ENCODE peak calls at places on chromosomes 7 and 10, in eight cellular contexts. F is cardiac muscle cell; M is fibroblast of pulmonary artery; X is brain microvascular endothelial cell; W is epithelial cell of esophagus; R is mesenchymal stem cell; U is CD8-positive, alpha-beta T cell; T is heart left ventricle. D is an unnamed sample.

GRCh38 chr7:22238354-22239311 is 118.3 kb downstream of the RAPGEF5 start:
- DNase-seq in W (peak), X (peak), R (peak), F (no peak), M (no peak), T (no peak), U (no peak), D (no peak)

GRCh38 chr10:80599424-80599847 is 61.7 kb downstream of the SH2D4B start:
- DNase-seq in R (peak), U (no peak), X (peak), T (peak), F (peak), W (peak), M (peak), D (no peak)

GRCh38 chr7:332646-333398 is 42.9 kb downstream of the FOXL3 start:
- DNase-seq in W (peak), F (peak), R (peak), M (peak), T (peak), X (peak), U (peak), D (peak)

GRCh38 chr10:63627881-63628296 is 106.7 kb downstream of the REEP3 start:
- DNase-seq in T (no peak), R (peak), F (no peak), U (no peak), X (no peak), W (no peak), M (no peak), D (no peak)

GRCh38 chr7:33646992-33647391 is 258.3 kb upstream of the BMPER start:
- DNase-seq in R (no peak), M (no peak), X (no peak), W (no peak), F (no peak), T (no peak), U (no peak), D (no peak)

GRCh38 chr7:81584667-81585066 is 185.2 kb downstream of the HGF start:
- DNase-seq in M (peak), X (no peak), W (no peak), T (no peak), R (peak), U (no peak), F (no peak), D (no peak)

GRCh38 chr7:149196151-149196704 is 882 bp downstream of the ZNF282 start:
- DNase-seq in X (no peak), R (peak), M (no peak), F (peak), T (no peak), U (no peak), W (peak), D (peak)

GRCh38 chr7:58316-58715 is 134.1 kb upstream of the FAM20C start:
- DNase-seq in T (no peak), U (no peak), R (no peak), W (no peak), M (no peak), F (no peak), X (no peak), D (no peak)

GRCh38 chr7:107643938-107644703 is 16.5 kb upstream of the SLC26A4 start:
- DNase-seq in M (peak), F (no peak), X (no peak), W (no peak), T (no peak), U (no peak), R (no peak), D (no peak)

GRCh38 chr10:113539789-113540188 is 13.1 kb upstream of the HABP2 start:
- DNase-seq in F (no peak), R (peak), T (no peak), X (peak), M (peak), U (no peak), W (peak), D (no peak)

GRCh38 chr7:94701555-94701973 is 45.6 kb upstream of the SGCE start:
- DNase-seq in F (no peak), R (peak), X (peak), T (no peak), M (peak), W (peak), U (no peak), D (no peak)

GRCh38 chr10:11401314-11402222 is 209.9 kb downstream of the USP6NL start:
- DNase-seq in R (no peak), W (no peak), M (no peak), F (no peak), T (no peak), U (no peak), X (no peak), D (no peak)

GRCh38 chr7:35036361-35037171 is 719 bp downstream of the DPY19L1 start:
- DNase-seq in F (peak), X (peak), U (peak), R (peak), W (peak), M (peak), T (peak), D (peak)

GRCh38 chr10:96448021-96448457 is 65.7 kb downstream of the TLL2 start:
- DNase-seq in T (peak), F (no peak), M (no peak), X (no peak), U (no peak), W (no peak), R (no peak), D (no peak)

GRCh38 chr10:124005991-124006392 is 87.4 kb downstream of the CHST15 start:
- DNase-seq in M (no peak), T (no peak), U (no peak), F (no peak), W (no peak), X (peak), R (peak), D (no peak)

GRCh38 chr10:12333382-12334185 is 15.8 kb upstream of the CAMK1D start:
- DNase-seq in X (peak), F (no peak), R (peak), W (peak), T (peak), M (peak), U (no peak), D (no peak)

GRCh38 chr10:86102446-86102845 is 264.1 kb downstream of the GRID1 start:
- DNase-seq in X (no peak), M (no peak), W (no peak), T (no peak), U (no peak), R (no peak), F (no peak), D (no peak)

GRCh38 chr10:45179716-45180115 is 135.7 kb downstream of the OR13A1 start:
- DNase-seq in T (peak), R (no peak), F (no peak), X (no peak), W (no peak), U (no peak), M (peak), D (no peak)

GRCh38 chr10:101569465-101569837 is 18.6 kb downstream of the POLL start:
- DNase-seq in F (peak), M (no peak), T (no peak), U (no peak), W (no peak), X (no peak), R (no peak), D (no peak)

GRCh38 chr10:133332936-133333699 is 3.6 kb downstream of the CALY start:
- DNase-seq in F (no peak), R (no peak), W (no peak), T (no peak), U (no peak), M (no peak), X (no peak), D (no peak)

GRCh38 chr10:133336131-133337078 is at the start of gene CALY:
- DNase-seq in X (no peak), T (no peak), M (no peak), F (peak), R (no peak), W (no peak), U (peak), D (peak)

GRCh38 chr10:133335238-133336122 is 1.2 kb downstream of the CALY start:
- DNase-seq in W (no peak), M (peak), F (no peak), R (peak), U (peak), T (peak), X (peak), D (peak)

GRCh38 chr10:133337079-133337725 is 506 bp upstream of the CALY start:
- DNase-seq in U (no peak), R (no peak), M (no peak), F (no peak), W (no peak), T (no peak), X (no peak), D (no peak)

GRCh38 chr10:133334495-133335237 is 2.0 kb downstream of the CALY start:
- DNase-seq in T (no peak), F (no peak), W (no peak), U (peak), M (no peak), R (peak), X (no peak), D (no peak)
- H3K4me3 ChIP-seq in T (peak), F (peak), W (no peak), U (peak), M (peak), R (no peak), X (peak), D (peak)

DNA sequence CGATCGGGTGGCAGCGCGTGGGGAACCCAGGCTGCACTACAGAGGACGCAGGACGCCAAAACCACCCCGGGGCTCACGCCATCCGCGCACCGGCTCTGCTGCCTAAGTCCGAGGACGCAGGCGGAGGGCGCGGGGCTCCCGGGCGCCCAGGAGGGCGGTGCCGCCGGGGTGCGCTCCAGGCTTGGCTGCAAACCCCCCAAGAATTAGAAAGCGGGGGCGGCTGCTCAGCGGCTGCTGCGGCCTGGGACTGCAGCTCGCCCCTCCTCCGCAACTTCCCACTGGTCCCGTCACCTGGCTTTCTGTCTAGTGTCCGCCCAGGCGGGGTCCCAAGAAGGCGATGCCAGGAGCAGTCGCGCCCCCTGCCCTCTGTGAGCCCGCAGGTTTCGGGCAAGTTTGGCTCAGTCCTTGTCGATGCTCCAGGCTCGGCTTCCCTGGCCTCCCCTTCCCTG is 1.7 kb upstream of the POU6F2 start:
- DNase-seq in X (no peak), T (peak), U (no peak), W (no peak), F (peak), R (no peak), M (no peak), D (no peak)
- H3K4me3 ChIP-seq in X (peak), T (no peak), U (no peak), W (no peak), F (peak), R (peak), M (no peak), D (no peak)

GRCh38 chr10:132517951-132518521 is 19.6 kb upstream of the INPP5A start:
- DNase-seq in X (no peak), R (peak), W (no peak), T (peak), U (no peak), F (peak), M (no peak), D (no peak)
- H3K4me3 ChIP-seq in X (no peak), R (no peak), W (no peak), T (peak), U (no peak), F (peak), M (no peak), D (no peak)

GRCh38 chr7:151113344-151114150 is 27.3 kb downstream of the AGAP3 start:
- DNase-seq in X (peak), W (peak), F (peak), U (no peak), T (no peak), M (peak), R (peak), D (no peak)
- H3K4me3 ChIP-seq in X (peak), W (peak), F (peak), U (no peak), T (no peak), M (peak), R (no peak), D (no peak)

GRCh38 chr7:27254625-27255024 is 12.0 kb downstream of the EVX1 start:
- DNase-seq in U (no peak), X (no peak), R (no peak), W (no peak), F (no peak), M (no peak), T (no peak), D (no peak)

GRCh38 chr7:27251136-27251512 is 8.5 kb downstream of the EVX1 start:
- DNase-seq in W (no peak), T (no peak), U (no peak), F (no peak), R (no peak), X (no peak), M (no peak), D (no peak)

GRCh38 chr7:27249724-27250636 is 7.4 kb downstream of the EVX1 start:
- DNase-seq in T (no peak), U (no peak), X (no peak), M (no peak), F (no peak), R (no peak), W (no peak), D (no peak)

GRCh38 chr7:27251513-27252306 is 9.1 kb downstream of the EVX1 start:
- DNase-seq in U (no peak), R (no peak), T (no peak), X (no peak), W (no peak), F (no peak), M (no peak), D (no peak)

GRCh38 chr7:27252935-27253333 is 10.3 kb downstream of the EVX1 start:
- DNase-seq in M (no peak), W (no peak), T (no peak), U (no peak), F (no peak), R (no peak), X (no peak), D (no peak)
- H3K4me3 ChIP-seq in M (no peak), W (no peak), T (no peak), U (no peak), F (no peak), R (no peak), X (no peak), D (no peak)

D was measured in naive thymus-derived CD4-positive, alpha-beta T cell.